ENCODE peak calls at places on chromosomes 3 and 15, in seven cellular contexts. S, M, T, P, K, U and E are unnamed samples.

GRCh38 chr3:127491909-127492308 is 98.6 kb downstream of the TPRA1 start:
- DNase-seq in K (no peak), S (no peak), T (no peak), P (no peak), M (no peak), U (no peak), E (no peak)

GRCh38 chr15:62950455-62950854 is 92.1 kb upstream of the TPM1 start:
- DNase-seq in U (no peak), M (no peak), S (no peak), T (no peak), P (no peak), K (peak), E (no peak)

GRCh38 chr15:78438595-78439285 is 724 bp downstream of the IREB2 start:
- DNase-seq in K (peak), S (peak), P (peak), T (peak), M (peak), U (peak), E (peak)

GRCh38 chr3:189727898-189728297 is 96.7 kb downstream of the TP63 start:
- DNase-seq in S (no peak), P (peak), T (no peak), U (peak), K (no peak), M (no peak), E (peak)

GRCh38 chr15:38257676-38258075 is 5.0 kb downstream of the SPRED1 start:
- DNase-seq in S (no peak), P (no peak), T (no peak), K (no peak), M (no peak), U (no peak), E (no peak)

GRCh38 chr3:25021816-25022215 is 406.2 kb upstream of the RARB start:
- DNase-seq in T (no peak), K (no peak), U (peak), S (no peak), M (no peak), P (peak), E (peak)

GRCh38 chr15:97652041-97652440 is 308.5 kb upstream of the ARRDC4 start:
- DNase-seq in S (no peak), K (no peak), T (no peak), M (no peak), U (no peak), P (no peak), E (no peak)

GRCh38 chr15:58452775-58453174 is 21.0 kb downstream of the LIPC start:
- DNase-seq in K (no peak), U (no peak), M (no peak), S (no peak), T (no peak), P (no peak), E (no peak)

GRCh38 chr15:70956196-70956595 is 63.6 kb downstream of the LRRC49 start:
- DNase-seq in T (no peak), M (no peak), K (no peak), P (peak), U (peak), S (no peak), E (peak)

GRCh38 chr15:51450001-51450400 is 108.5 kb downstream of the GLDN start:
- DNase-seq in T (no peak), S (no peak), K (no peak), U (peak), P (no peak), M (no peak), E (no peak)

GRCh38 chr15:69608661-69609060 is 156.0 kb downstream of the RPLP1 start:
- DNase-seq in P (no peak), S (no peak), T (no peak), K (no peak), M (no peak), U (no peak), E (no peak)

GRCh38 chr3:88239870-88240269 is 90.1 kb downstream of the C3orf38 start:
- DNase-seq in U (no peak), S (no peak), M (no peak), K (no peak), P (no peak), T (no peak), E (no peak)

GRCh38 chr3:55481918-55482495 is 5.1 kb downstream of the WNT5A start:
- DNase-seq in U (peak), M (no peak), T (no peak), S (no peak), P (peak), K (no peak), E (no peak)

DNA sequence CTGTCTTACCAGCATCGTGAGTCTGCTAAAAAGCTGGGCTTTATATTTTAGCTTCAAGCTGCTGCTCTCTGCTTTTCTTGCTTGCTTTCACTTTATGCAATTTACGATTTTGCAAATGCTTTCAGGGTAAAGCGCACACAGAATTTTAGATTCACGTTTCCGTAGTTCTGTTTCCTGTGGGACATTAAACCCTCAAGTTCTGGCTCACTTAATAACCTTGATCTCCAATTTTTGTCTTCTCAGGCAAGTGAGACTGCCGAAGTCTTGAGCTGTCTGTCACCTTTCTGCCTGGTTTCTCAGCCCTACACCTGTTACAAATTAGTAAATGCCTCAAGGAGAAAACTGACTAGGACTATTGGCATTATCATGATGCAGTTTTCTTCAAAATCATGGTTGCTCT is 170.5 kb upstream of the TGFBR2 start:
- DNase-seq in M (no peak), P (peak), K (no peak), U (no peak), T (no peak), S (no peak), E (peak)
- H3K4me3 ChIP-seq in M (peak), P (peak), K (no peak), U (no peak), T (no peak), S (no peak), E (peak)

DNA sequence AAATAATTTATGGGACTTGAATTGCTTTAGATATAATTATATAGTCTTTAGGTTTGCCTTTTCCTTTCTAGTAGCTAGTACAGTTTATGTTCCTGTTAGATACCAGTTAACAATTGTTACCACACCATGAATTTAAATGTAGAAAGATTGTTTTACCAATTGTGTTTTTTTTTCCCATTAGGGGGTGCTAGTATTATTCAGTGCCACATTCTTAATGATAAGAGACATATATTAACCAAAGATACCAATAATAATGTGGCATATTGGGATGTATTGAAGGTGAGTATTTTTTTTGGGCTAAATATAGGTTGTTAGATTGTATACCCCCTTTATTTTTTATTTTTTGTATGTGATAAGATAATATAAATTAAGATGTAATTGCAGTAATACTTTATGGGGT is 27.7 kb downstream of the WDR48 start:
- DNase-seq in P (no peak), S (no peak), U (no peak), K (no peak), T (no peak), M (no peak), E (no peak)
- TF ChIP-seq CTCF in P (no peak), S (peak), U (no peak), K (no peak), T (no peak), M (no peak), E (no peak)

GRCh38 chr3:149673393-149673792 is 15.6 kb upstream of the WWTR1 start:
- DNase-seq in K (no peak), T (no peak), S (no peak), M (no peak), P (peak), U (peak), E (peak)

GRCh38 chr3:149667576-149667975 is 9.8 kb upstream of the WWTR1 start:
- DNase-seq in U (no peak), T (no peak), P (peak), K (no peak), M (no peak), S (no peak), E (no peak)

GRCh38 chr3:149670742-149671492 is 13.1 kb upstream of the WWTR1 start:
- DNase-seq in U (no peak), T (no peak), P (no peak), K (no peak), M (no peak), S (no peak), E (no peak)
- H3K4me3 ChIP-seq in U (no peak), T (no peak), P (no peak), K (no peak), M (no peak), S (no peak), E (no peak)

DNA sequence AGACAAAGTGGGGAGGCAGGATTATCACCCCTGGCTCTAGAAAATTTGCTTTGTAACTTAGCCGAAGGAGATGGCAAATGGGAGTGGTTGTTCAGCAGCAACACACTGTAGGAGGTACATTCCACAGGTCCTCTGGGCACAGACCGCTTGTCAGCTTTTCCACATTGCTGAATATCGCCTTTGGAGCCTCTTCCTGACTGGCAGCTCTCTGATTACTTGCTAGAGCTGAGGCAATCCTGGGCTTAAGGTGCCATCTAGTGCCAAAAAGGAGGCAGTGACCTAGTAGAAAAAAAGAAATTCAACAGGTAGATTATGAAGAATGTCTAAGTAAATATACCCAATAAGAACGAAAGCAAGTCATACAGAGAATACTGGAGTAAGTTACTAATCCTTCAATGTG is 13.1 kb upstream of the SCN5A start:
- DNase-seq in T (peak), P (peak), M (no peak), K (no peak), U (no peak), S (peak), E (peak)
- TF ChIP-seq CTCF in T (peak), P (peak), M (no peak), K (no peak), U (peak), S (peak), E (peak)

GRCh38 chr3:54121404-54122045 is 827 bp upstream of the CACNA2D3 start:
- DNase-seq in T (peak), K (no peak), S (peak), U (no peak), P (peak), M (no peak), E (no peak)
- H3K4me3 ChIP-seq in T (peak), K (peak), S (peak), U (peak), P (peak), M (no peak), E (peak)

GRCh38 chr3:110881069-110881468 is 190.5 kb upstream of the NECTIN3 start:
- DNase-seq in P (peak), M (no peak), K (no peak), U (peak), T (peak), S (peak), E (peak)
- TF ChIP-seq CTCF in P (no peak), M (no peak), K (no peak), U (no peak), T (peak), S (peak), E (no peak)

GRCh38 chr3:65576942-65577341 is 461.8 kb downstream of the MAGI1 start:
- DNase-seq in P (peak), U (peak), T (no peak), S (no peak), K (no peak), M (no peak), E (peak)
- H3K4me3 ChIP-seq in P (no peak), U (no peak), T (no peak), S (no peak), K (no peak), M (no peak), E (no peak)

GRCh38 chr3:169863458-169863899 is 6.3 kb downstream of the LRRC31 start:
- DNase-seq in P (peak), U (peak), S (peak), T (peak), K (peak), M (peak), E (peak)
- TF ChIP-seq CTCF in P (peak), U (peak), S (peak), T (peak), K (peak), M (peak), E (peak)

GRCh38 chr3:147934316-147935188 is 525.4 kb downstream of the ZIC1 start:
- DNase-seq in P (no peak), T (no peak), U (no peak), K (no peak), M (no peak), S (no peak), E (no peak)
- H3K4me3 ChIP-seq in P (no peak), T (no peak), U (no peak), K (no peak), M (no peak), S (no peak), E (no peak)

DNA sequence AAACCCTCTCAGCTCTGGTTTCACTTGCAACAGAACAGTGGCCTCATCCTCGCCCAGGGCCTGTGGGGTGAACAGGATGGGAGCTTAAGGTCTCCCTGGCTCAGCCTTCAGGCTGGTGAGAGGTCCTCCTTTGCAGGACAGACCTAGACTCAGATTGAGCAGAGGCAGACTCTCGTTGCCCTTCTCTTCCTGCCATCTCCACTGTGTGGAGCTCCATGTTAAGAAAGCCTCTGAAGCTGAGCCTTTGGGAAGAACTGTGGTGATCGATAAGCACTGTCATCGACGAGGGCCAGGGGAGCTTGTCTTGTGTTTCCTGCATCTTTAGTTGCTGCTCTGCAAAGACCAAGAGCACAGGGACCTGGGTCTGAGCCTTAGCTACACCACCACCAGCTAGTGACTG is 37.8 kb upstream of the GRIP2 start:
- DNase-seq in T (no peak), S (no peak), U (no peak), K (no peak), P (no peak), M (no peak), E (no peak)
- TF ChIP-seq CTCF in T (no peak), S (no peak), U (no peak), K (no peak), P (no peak), M (no peak), E (no peak)